ENCODE peak calls at places on chromosomes 13 and 19, in four cellular contexts. One of them, this sample, is unnamed.

GRCh38 chr19:3683866-3684816 is 16.1 kb downstream of the PIP5K1C start:
- DNase-seq in RWPE1: no peak
- DNase-seq in T-helper 17 cell: no peak
- DNase-seq in activated CD4-positive, CD25-positive, alpha-beta regulatory T cell treated with anti-CD3 and anti-CD28 coated beads, Interleukin-2, amount 50 U/mL, for 16 hours: no peak
- DNase-seq in this sample: no peak

GRCh38 chr13:47598340-47598911 is 402.6 kb downstream of the SUCLA2 start:
- DNase-seq in RWPE1: peak
- DNase-seq in T-helper 17 cell: no peak
- DNase-seq in activated CD4-positive, CD25-positive, alpha-beta regulatory T cell treated with anti-CD3 and anti-CD28 coated beads, Interleukin-2, amount 50 U/mL, for 16 hours: no peak
- DNase-seq in this sample: no peak

GRCh38 chr13:59157181-59157580 is 1006.5 kb downstream of the DIAPH3 start:
- DNase-seq in RWPE1: no peak
- DNase-seq in activated CD4-positive, CD25-positive, alpha-beta regulatory T cell treated with anti-CD3 and anti-CD28 coated beads, Interleukin-2, amount 50 U/mL, for 16 hours: no peak
- DNase-seq in T-helper 17 cell: no peak
- DNase-seq in this sample: no peak

GRCh38 chr19:34366670-34367423 is 1.9 kb downstream of the GPI start:
- DNase-seq in activated CD4-positive, CD25-positive, alpha-beta regulatory T cell treated with anti-CD3 and anti-CD28 coated beads, Interleukin-2, amount 50 U/mL, for 16 hours: no peak
- DNase-seq in T-helper 17 cell: no peak
- DNase-seq in RWPE1: no peak
- DNase-seq in this sample: no peak

GRCh38 chr13:32039056-32039455 is 7.5 kb downstream of the FRY start:
- DNase-seq in RWPE1: no peak
- DNase-seq in activated CD4-positive, CD25-positive, alpha-beta regulatory T cell treated with anti-CD3 and anti-CD28 coated beads, Interleukin-2, amount 50 U/mL, for 16 hours: no peak
- DNase-seq in T-helper 17 cell: no peak
- DNase-seq in this sample: no peak

GRCh38 chr13:88648598-88649373 is 977.6 kb downstream of the SLITRK5 start:
- DNase-seq in T-helper 17 cell: no peak
- DNase-seq in RWPE1: no peak
- DNase-seq in activated CD4-positive, CD25-positive, alpha-beta regulatory T cell treated with anti-CD3 and anti-CD28 coated beads, Interleukin-2, amount 50 U/mL, for 16 hours: no peak
- DNase-seq in this sample: no peak

GRCh38 chr13:76210262-76210661 is 574.1 kb downstream of the LMO7 start:
- DNase-seq in T-helper 17 cell: no peak
- DNase-seq in activated CD4-positive, CD25-positive, alpha-beta regulatory T cell treated with anti-CD3 and anti-CD28 coated beads, Interleukin-2, amount 50 U/mL, for 16 hours: no peak
- DNase-seq in RWPE1: no peak
- DNase-seq in this sample: no peak

GRCh38 chr19:33299061-33299665 is 3.2 kb downstream of the CEBPA start:
- DNase-seq in T-helper 17 cell: no peak
- DNase-seq in activated CD4-positive, CD25-positive, alpha-beta regulatory T cell treated with anti-CD3 and anti-CD28 coated beads, Interleukin-2, amount 50 U/mL, for 16 hours: no peak
- DNase-seq in RWPE1: no peak
- DNase-seq in this sample: no peak

GRCh38 chr13:90232291-90232690 is 1115.2 kb upstream of the MIR17HG start:
- DNase-seq in activated CD4-positive, CD25-positive, alpha-beta regulatory T cell treated with anti-CD3 and anti-CD28 coated beads, Interleukin-2, amount 50 U/mL, for 16 hours: no peak
- DNase-seq in RWPE1: no peak
- DNase-seq in T-helper 17 cell: no peak
- DNase-seq in this sample: no peak

GRCh38 chr19:53422551-53422950 is 9.2 kb upstream of the ZNF761 start:
- DNase-seq in RWPE1: no peak
- DNase-seq in activated CD4-positive, CD25-positive, alpha-beta regulatory T cell treated with anti-CD3 and anti-CD28 coated beads, Interleukin-2, amount 50 U/mL, for 16 hours: no peak
- DNase-seq in T-helper 17 cell: no peak
- DNase-seq in this sample: no peak

GRCh38 chr19:18460313-18460712 is 22.4 kb upstream of the ISYNA1 start:
- DNase-seq in RWPE1: peak
- DNase-seq in activated CD4-positive, CD25-positive, alpha-beta regulatory T cell treated with anti-CD3 and anti-CD28 coated beads, Interleukin-2, amount 50 U/mL, for 16 hours: no peak
- DNase-seq in T-helper 17 cell: no peak
- DNase-seq in this sample: no peak

This sample was measured in T-helper 22 cell.